ENCODE peak calls at places on chromosomes 6 and 20, in nine cellular contexts. S is vagina, O is endothelial cell of umbilical vein, H is GM23338, Q is transverse colon, T is suprapubic skin, N is HCT116, A is prostate gland, E is breast epithelium. F is an unnamed sample.

GRCh38 chr6:36519352-36519751 is 27.9 kb downstream of the STK38 start:
- DNase-seq in Q (no peak), E (no peak), O (no peak), H (peak; percentile 11), N (no peak), T (no peak), S (no peak), A (no peak), F (no peak)

GRCh38 chr6:146785001-146785585 is 186.3 kb downstream of the ADGB start:
- DNase-seq in Q (no peak), S (no peak), E (no peak), H (peak; percentile 85), T (no peak), O (peak; percentile 40), A (no peak), N (peak; percentile 56), F (no peak)

GRCh38 chr6:158471339-158471738 is 88.6 kb upstream of the TMEM181 start:
- DNase-seq in T (no peak), A (no peak), S (no peak), Q (no peak), E (no peak), O (no peak), H (no peak), N (no peak), F (no peak)

GRCh38 chr20:24672886-24673677 is 203.7 kb downstream of the SYNDIG1 start:
- DNase-seq in T (peak; percentile 41), O (no peak), H (no peak), S (no peak), N (no peak), A (no peak), Q (no peak), E (no peak), F (peak; percentile 66)

GRCh38 chr6:105135907-105136432 is 43.8 kb downstream of the POPDC3 start:
- DNase-seq in H (peak; percentile 36), S (no peak), O (peak; percentile 18), Q (no peak), T (no peak), N (no peak), A (no peak), E (no peak), F (no peak)

GRCh38 chr6:30568245-30568644 is 3.0 kb upstream of the ABCF1 start:
- DNase-seq in O (no peak), E (no peak), A (no peak), H (no peak), T (no peak), N (no peak), Q (no peak), S (no peak), F (no peak)

GRCh38 chr6:15491986-15492269 is 170.9 kb downstream of the DTNBP1 start:
- DNase-seq in S (no peak), Q (no peak), E (no peak), O (no peak), A (no peak), H (no peak), T (no peak), N (no peak), F (no peak)

GRCh38 chr6:25359191-25359861 is 80.2 kb downstream of the CARMIL1 start:
- DNase-seq in N (no peak), E (peak; percentile 66), A (no peak), Q (no peak), H (peak; percentile 33), S (no peak), T (no peak), O (no peak), F (no peak)

GRCh38 chr20:3071610-3072529 is at the start of gene OXT:
- DNase-seq in T (no peak), A (peak; percentile 20), S (no peak), O (peak; percentile 23), N (no peak), H (peak; percentile 81), E (no peak), Q (peak; percentile 57), F (peak; percentile 91)

GRCh38 chr6:142945446-142946180 is 637 bp upstream of the HIVEP2 start:
- DNase-seq in Q (peak; percentile 63), H (peak; percentile 67), A (peak; percentile 20), O (no peak), T (peak; percentile 83), N (no peak), E (no peak), S (no peak), F (peak; percentile 92)

GRCh38 chr20:31713312-31714049 is 9.2 kb downstream of the BCL2L1 start:
- DNase-seq in H (peak; percentile 71), S (no peak), A (no peak), E (peak; percentile 83), Q (peak; percentile 55), T (peak; percentile 93), O (peak; percentile 78), N (peak; percentile 69), F (peak; percentile 29)

GRCh38 chr6:13038315-13039261 is 289.7 kb downstream of the TBC1D7 start:
- DNase-seq in T (no peak), Q (no peak), E (no peak), N (no peak), A (no peak), H (no peak), S (no peak), O (peak; percentile 41), F (no peak)

GRCh38 chr6:19781269-19781668 is 55.9 kb upstream of the ID4 start:
- DNase-seq in A (no peak), T (no peak), S (no peak), O (no peak), Q (no peak), N (no peak), H (no peak), E (no peak), F (no peak)

GRCh38 chr6:161168281-161168891 is 105.5 kb downstream of the AGPAT4 start:
- DNase-seq in S (no peak), A (no peak), T (peak; percentile 71), Q (no peak), N (peak; percentile 86), E (no peak), H (peak; percentile 47), O (peak; percentile 84), F (no peak)

GRCh38 chr6:32623693-32624092 is 13.5 kb upstream of the HLA-DQA1 start:
- DNase-seq in O (no peak), A (no peak), T (no peak), H (no peak), Q (no peak), S (no peak), N (no peak), E (no peak), F (no peak)
- H3K27ac ChIP-seq in O (no peak overlapping the region), A (no peak overlapping the region), T (no peak overlapping the region), H (no peak overlapping the region), Q (no peak overlapping the region), S (no peak overlapping the region), N (no peak overlapping the region), E (no peak overlapping the region), F (peak overlapping the region; percentile 90)

GRCh38 chr6:140663772-140664171 is 1289.3 kb upstream of the CITED2 start:
- DNase-seq in T (no peak), H (no peak), E (no peak), N (no peak), O (no peak), Q (no peak), S (no peak), A (no peak), F (no peak)
- TF ChIP-seq POLR2AphosphoS5 in T (no peak), H (no peak), E (no peak), N (no peak), O (no peak), Q (no peak), S (no peak), A (no peak), F (no peak)

DNA sequence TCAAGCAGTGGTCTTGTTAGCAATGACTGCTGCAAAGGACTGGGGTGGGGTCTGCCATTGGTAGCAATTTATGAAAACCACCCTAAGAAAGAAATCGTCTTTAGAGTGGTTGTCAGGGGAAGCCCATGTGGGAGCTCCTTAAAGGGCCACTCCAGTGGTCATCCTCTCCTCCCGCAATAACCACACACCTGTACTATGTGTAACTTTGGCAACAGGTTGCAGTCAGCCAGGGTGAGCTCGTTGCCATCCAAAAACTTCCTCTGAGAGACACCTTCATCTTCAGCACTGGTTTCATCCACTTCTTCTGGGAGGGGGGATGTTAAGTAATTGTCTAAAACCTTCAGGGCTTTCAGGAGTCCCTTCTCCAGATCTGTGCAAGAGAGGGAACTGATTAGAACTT is 2.9 kb upstream of the DDAH2 start:
- DNase-seq in Q (no peak), S (no peak), E (no peak), T (no peak), A (no peak), N (no peak), H (no peak), O (no peak), F (no peak)
- H3K27ac ChIP-seq in Q (peak overlapping the region; percentile 94), S (peak overlapping the region; percentile 99), E (no peak overlapping the region), T (no peak overlapping the region), A (no peak overlapping the region), N (no peak overlapping the region), H (no peak overlapping the region), O (no peak overlapping the region), F (peak overlapping the region; percentile 22)

GRCh38 chr6:139531148-139531547 is 156.7 kb upstream of the CITED2 start:
- DNase-seq in N (no peak), T (no peak), S (no peak), Q (peak; percentile 14), A (no peak), O (no peak), E (no peak), H (no peak), F (no peak)

GRCh38 chr6:139533166-139533565 is 158.7 kb upstream of the CITED2 start:
- DNase-seq in O (no peak), E (no peak), T (no peak), N (no peak), A (no peak), H (no peak), Q (no peak), S (no peak), F (no peak)

GRCh38 chr6:139531716-139532115 is 157.3 kb upstream of the CITED2 start:
- DNase-seq in T (no peak), H (no peak), Q (no peak), N (no peak), E (no peak), S (no peak), O (no peak), A (no peak), F (no peak)

GRCh38 chr6:139534472-139535115 is 160.1 kb upstream of the CITED2 start:
- DNase-seq in Q (no peak), N (no peak), H (no peak), A (no peak), E (no peak), O (peak; percentile 13), T (no peak), S (no peak), F (no peak)

DNA sequence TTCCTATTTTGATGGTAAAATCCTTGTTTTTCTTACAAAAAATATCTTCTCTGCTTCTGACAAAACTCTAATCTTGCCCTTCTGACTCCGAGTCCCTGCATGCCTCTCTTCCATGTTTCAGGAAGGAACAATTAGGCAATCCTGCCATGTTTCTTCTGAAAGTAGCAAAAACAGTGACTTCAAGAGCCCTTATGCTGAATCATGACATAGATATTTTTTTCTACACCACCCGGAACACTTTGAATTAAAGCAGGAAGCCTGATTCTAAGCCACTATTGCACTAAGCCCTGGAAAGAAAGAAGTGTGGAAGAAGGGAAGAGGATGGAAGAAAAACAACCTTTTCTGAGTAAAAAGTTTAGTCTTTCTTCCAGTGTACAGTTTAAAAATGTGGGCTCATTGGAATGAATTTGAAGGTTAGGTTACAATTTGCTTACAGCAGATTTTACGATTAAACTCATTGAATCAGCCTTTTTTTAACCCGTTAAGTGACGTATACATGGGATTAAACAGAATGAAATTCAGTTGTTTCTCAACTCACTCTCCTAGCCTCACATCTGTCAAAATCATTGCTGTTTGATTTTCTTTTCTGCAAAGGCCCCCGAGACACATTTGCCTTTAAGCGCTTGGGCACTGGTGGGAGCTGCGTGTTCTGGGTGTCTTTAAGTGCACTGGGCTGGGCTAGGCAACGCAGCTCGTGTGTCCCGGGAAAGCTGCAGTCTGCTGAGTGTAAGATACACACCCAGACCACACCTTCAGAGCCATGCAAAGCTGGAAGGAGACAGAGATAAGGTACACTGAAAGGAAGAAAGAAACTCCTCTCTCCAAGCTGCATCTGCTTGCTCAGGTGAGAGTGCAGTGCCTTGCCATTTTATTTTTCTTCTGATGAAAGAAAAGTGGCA is 159.4 kb upstream of the CITED2 start:
- DNase-seq in H (no peak), Q (peak; percentile 74), O (peak; percentile 79), T (no peak), E (no peak), S (no peak), A (peak; percentile 10), N (peak; percentile 55), F (no peak)
- TF ChIP-seq POLR2AphosphoS5 in H (no peak), Q (no peak), O (peak; percentile 14), T (no peak), E (no peak), S (peak; percentile 35), A (no peak), N (peak; percentile 35), F (no peak)